ENCODE peak calls at places on chromosomes 7 and 10, in nine cellular contexts. W is M059J; E is NCI-H1694; Y is fibroblast of pulmonary artery; K is stimulated activated naive CD8-positive, alpha-beta T cell treated with anti-CD3 and anti-CD28 coated beads, Interleukin-15, Interleukin-2, amounts not matched to agents 100 U/mL and 50 U/mL, for 24 hours; T is GM04503; P is body of pancreas; S is A549; J is glutamatergic neuron. G is an unnamed sample.

GRCh38 chr10:91579351-91579985 is 53.4 kb downstream of the PPP1R3C start:
- DNase-seq in W (no peak), E (no peak), Y (no peak), K (no peak), T (no peak), P (no peak), S (no peak), J (no peak), G (no peak)

GRCh38 chr7:28093617-28094232 is 86.9 kb downstream of the JAZF1 start:
- DNase-seq in W (peak), E (peak), Y (peak), K (peak), T (no peak), P (peak), S (peak), J (peak), G (no peak)

GRCh38 chr7:70480913-70481579 is 650.9 kb upstream of the GALNT17 start:
- DNase-seq in W (peak), E (no peak), Y (no peak), K (no peak), T (no peak), P (no peak), S (no peak), J (no peak), G (no peak)

GRCh38 chr7:143279186-143280098 is 5.3 kb upstream of the TMEM139 start:
- DNase-seq in W (peak), E (no peak), Y (peak), K (no peak), T (peak), P (no peak), S (peak), J (no peak), G (peak)

GRCh38 chr10:72260215-72260587 is 13.5 kb upstream of the DDIT4 start:
- DNase-seq in W (no peak), E (no peak), Y (peak), K (no peak), T (no peak), P (no peak), S (no peak), J (no peak), G (no peak)

GRCh38 chr10:99370993-99371392 is 41.8 kb downstream of the CNNM1 start:
- DNase-seq in W (peak), E (peak), Y (peak), K (no peak), T (no peak), P (peak), S (peak), J (no peak), G (no peak)

GRCh38 chr7:5339949-5340348 is 57.2 kb downstream of the SLC29A4 start:
- DNase-seq in W (no peak), E (no peak), Y (no peak), K (no peak), T (no peak), P (no peak), S (no peak), J (no peak), G (no peak)

GRCh38 chr7:69166979-69167516 is 431.2 kb upstream of the AUTS2 start:
- DNase-seq in W (peak), E (no peak), Y (no peak), K (no peak), T (no peak), P (no peak), S (no peak), J (no peak), G (no peak)

GRCh38 chr7:83271212-83272099 is 108.8 kb upstream of the PCLO start:
- DNase-seq in W (peak), E (peak), Y (peak), K (no peak), T (no peak), P (no peak), S (peak), J (no peak), G (no peak)

GRCh38 chr7:39811161-39811614 is 138.9 kb upstream of the CDK13 start:
- DNase-seq in W (peak), E (peak), Y (peak), K (no peak), T (peak), P (no peak), S (peak), J (no peak), G (no peak)

GRCh38 chr7:105496501-105496900 is 25.6 kb downstream of the PUS7 start:
- DNase-seq in W (peak), E (no peak), Y (peak), K (no peak), T (peak), P (no peak), S (no peak), J (no peak), G (no peak)

GRCh38 chr10:53122265-53122664 is 349.7 kb upstream of the MBL2 start:
- DNase-seq in W (no peak), E (no peak), Y (no peak), K (no peak), T (no peak), P (no peak), S (no peak), J (no peak), G (no peak)

GRCh38 chr7:85851571-85852193 is 664.8 kb upstream of the SEMA3D start:
- DNase-seq in W (peak), E (no peak), Y (peak), K (no peak), T (no peak), P (no peak), S (peak), J (no peak), G (peak)

GRCh38 chr7:31744294-31744874 is 57.4 kb downstream of the PPP1R17 start:
- DNase-seq in W (peak), E (peak), Y (peak), K (peak), T (no peak), P (peak), S (peak), J (peak), G (no peak)

GRCh38 chr7:29328050-29328449 is 133.5 kb downstream of the CHN2 start:
- DNase-seq in W (no peak), E (no peak), Y (no peak), K (no peak), T (no peak), P (no peak), S (no peak), J (no peak), G (no peak)

GRCh38 chr10:123475466-123475865 is 190.7 kb upstream of the GPR26 start:
- DNase-seq in W (no peak), E (no peak), Y (no peak), K (no peak), T (no peak), P (no peak), S (no peak), J (no peak), G (no peak)

GRCh38 chr7:2824678-2825461 is 19.2 kb downstream of the GNA12 start:
- DNase-seq in W (no peak), E (no peak), Y (no peak), K (no peak), T (no peak), P (no peak), S (no peak), J (no peak), G (no peak)

GRCh38 chr7:40231796-40232195 is 97.0 kb downstream of the SUGCT start:
- DNase-seq in W (no peak), E (no peak), Y (no peak), K (no peak), T (no peak), P (no peak), S (no peak), J (no peak), G (no peak)

GRCh38 chr7:106858618-106859532 is 6.2 kb upstream of the PIK3CG start:
- DNase-seq in W (peak), E (no peak), Y (no peak), K (no peak), T (no peak), P (peak), S (peak), J (no peak), G (no peak)

GRCh38 chr7:39937366-39938153 is 12.5 kb upstream of the CDK13 start:
- DNase-seq in W (no peak), E (no peak), Y (no peak), K (no peak), T (no peak), P (no peak), S (no peak), J (no peak), G (no peak)

GRCh38 chr10:121664671-121665070 is 66.4 kb upstream of the FGFR2 start:
- DNase-seq in W (no peak), E (no peak), Y (no peak), K (no peak), T (no peak), P (no peak), S (no peak), J (no peak), G (no peak)

GRCh38 chr7:1314021-1314907 is 81.6 kb downstream of the UNCX start:
- DNase-seq in W (no peak), E (no peak), Y (no peak), K (no peak), T (no peak), P (no peak), S (no peak), J (peak), G (no peak)

GRCh38 chr7:79317728-79318127 is 135.7 kb downstream of the MAGI2 start:
- DNase-seq in W (peak), E (no peak), Y (peak), K (no peak), T (peak), P (no peak), S (peak), J (no peak), G (peak)

GRCh38 chr7:41459183-41459582 is 243.7 kb downstream of the INHBA start:
- DNase-seq in W (no peak), E (no peak), Y (no peak), K (no peak), T (no peak), P (no peak), S (no peak), J (no peak), G (no peak)

GRCh38 chr7:148838905-148839304 is 45.2 kb downstream of the EZH2 start:
- DNase-seq in W (no peak), E (no peak), Y (no peak), K (no peak), T (no peak), P (no peak), S (no peak), J (no peak), G (no peak)

GRCh38 chr7:1968397-1969111 is 264.2 kb downstream of the MAD1L1 start:
- DNase-seq in W (no peak), E (no peak), Y (no peak), K (no peak), T (no peak), P (no peak), S (no peak), J (peak), G (no peak)

GRCh38 chr10:15784237-15784636 is 64.5 kb upstream of the ITGA8 start:
- DNase-seq in W (no peak), E (no peak), Y (no peak), K (no peak), T (no peak), P (no peak), S (no peak), J (no peak), G (no peak)

GRCh38 chr10:74079028-74079913 is 71.4 kb downstream of the AP3M1 start:
- DNase-seq in W (peak), E (no peak), Y (peak), K (no peak), T (no peak), P (no peak), S (no peak), J (no peak), G (no peak)

GRCh38 chr10:67011480-67011879 is 85.6 kb downstream of the LRRTM3 start:
- DNase-seq in W (no peak), E (no peak), Y (no peak), K (no peak), T (no peak), P (no peak), S (no peak), J (no peak), G (no peak)

GRCh38 chr7:159023216-159023615 is 121.5 kb downstream of the VIPR2 start:
- DNase-seq in W (no peak), E (no peak), Y (no peak), K (no peak), T (no peak), P (peak), S (no peak), J (no peak), G (no peak)

GRCh38 chr7:37901890-37902524 is 14.6 kb downstream of the SFRP4 start:
- DNase-seq in W (peak), E (no peak), Y (peak), K (no peak), T (peak), P (no peak), S (peak), J (no peak), G (no peak)

GRCh38 chr7:91325731-91326130 is 61.5 kb downstream of the FZD1 start:
- DNase-seq in W (peak), E (no peak), Y (no peak), K (no peak), T (no peak), P (no peak), S (no peak), J (no peak), G (no peak)

GRCh38 chr10:14009315-14010082 is 321.2 kb downstream of the FRMD4A start:
- DNase-seq in W (peak), E (no peak), Y (peak), K (peak), T (no peak), P (no peak), S (no peak), J (no peak), G (no peak)

G was measured in BJ.